ENCODE peak calls at places on chromosomes 11 and 22, in four cellular contexts. N is thyroid gland, M is upper lobe of right lung, C is HEK293T. V is an unnamed sample.

GRCh38 chr22:17994424-17995108 is 29.8 kb downstream of the MICAL3 start:
- DNase-seq in N (no peak), M (no peak), C (no peak), V (no peak)

GRCh38 chr22:22756109-22756508 is 111.7 kb downstream of the GGTLC2 start:
- DNase-seq in C (no peak), N (peak), M (no peak), V (no peak)

GRCh38 chr22:36365020-36365411 is 22.8 kb downstream of the MYH9 start:
- DNase-seq in C (no peak), N (peak), M (no peak), V (no peak)

GRCh38 chr22:48742556-48743343 is 1084.9 kb downstream of the BRD1 start:
- DNase-seq in C (no peak), N (no peak), M (no peak), V (no peak)

GRCh38 chr22:19464546-19464945 is 14.4 kb downstream of the UFD1 start:
- DNase-seq in C (no peak), M (no peak), N (no peak), V (no peak)

GRCh38 chr11:46942172-46942571 is 5.6 kb downstream of the CSTPP1 start:
- DNase-seq in N (no peak), C (no peak), M (no peak), V (no peak)

GRCh38 chr11:29293825-29294224 is 723.0 kb downstream of the KCNA4 start:
- DNase-seq in N (no peak), C (no peak), M (no peak), V (no peak)

GRCh38 chr11:120112174-120112796 is 25.6 kb downstream of the TRIM29 start:
- DNase-seq in N (no peak), M (no peak), C (peak), V (no peak)

GRCh38 chr11:64122411-64123101 is 43.4 kb downstream of the MACROD1 start:
- DNase-seq in C (no peak), N (no peak), M (no peak), V (no peak)